ENCODE peak calls at places on chromosome 11, in eight cellular contexts. One of them, this sample, is unnamed.

GRCh38 chr11:127195791-127196190 is 195.2 kb upstream of the KIRREL3 start:
- DNase-seq in esophagus squamous epithelium: no peak
- DNase-seq in sigmoid colon: no peak
- DNase-seq in heart left ventricle: no peak
- DNase-seq in tibial nerve: no peak
- DNase-seq in transverse colon: no peak
- DNase-seq in A549: no peak
- DNase-seq in body of pancreas: no peak
- DNase-seq in this sample: no peak

GRCh38 chr11:36091256-36091811 is 147.5 kb downstream of the LDLRAD3 start:
- DNase-seq in sigmoid colon: no peak
- DNase-seq in tibial nerve: no peak
- DNase-seq in transverse colon: no peak
- DNase-seq in A549: no peak
- DNase-seq in esophagus squamous epithelium: no peak
- DNase-seq in heart left ventricle: no peak
- DNase-seq in body of pancreas: no peak
- DNase-seq in this sample: no peak

GRCh38 chr11:57321996-57322880 is 2.5 kb downstream of the TNKS1BP1 start:
- DNase-seq in transverse colon: peak
- DNase-seq in tibial nerve: peak
- DNase-seq in heart left ventricle: peak
- DNase-seq in sigmoid colon: peak
- DNase-seq in esophagus squamous epithelium: peak
- DNase-seq in A549: peak
- DNase-seq in body of pancreas: peak
- DNase-seq in this sample: peak

GRCh38 chr11:35136311-35136710 is 2.7 kb upstream of the CD44 start:
- DNase-seq in A549: no peak
- DNase-seq in transverse colon: no peak
- DNase-seq in body of pancreas: no peak
- DNase-seq in heart left ventricle: no peak
- DNase-seq in esophagus squamous epithelium: no peak
- DNase-seq in tibial nerve: no peak
- DNase-seq in sigmoid colon: no peak
- DNase-seq in this sample: no peak

GRCh38 chr11:20611892-20612291 is 12.5 kb downstream of the SLC6A5 start:
- DNase-seq in sigmoid colon: no peak
- DNase-seq in body of pancreas: no peak
- DNase-seq in transverse colon: no peak
- DNase-seq in A549: no peak
- DNase-seq in tibial nerve: no peak
- DNase-seq in esophagus squamous epithelium: no peak
- DNase-seq in heart left ventricle: no peak
- DNase-seq in this sample: no peak

GRCh38 chr11:116963813-116964212 is 126.4 kb upstream of the APOA1 start:
- DNase-seq in transverse colon: no peak
- DNase-seq in tibial nerve: no peak
- DNase-seq in esophagus squamous epithelium: no peak
- DNase-seq in body of pancreas: no peak
- DNase-seq in A549: no peak
- DNase-seq in heart left ventricle: no peak
- DNase-seq in sigmoid colon: no peak
- DNase-seq in this sample: no peak

GRCh38 chr11:80083561-80083960 is 642.7 kb upstream of the TENM4 start:
- DNase-seq in heart left ventricle: no peak
- DNase-seq in transverse colon: peak
- DNase-seq in sigmoid colon: no peak
- DNase-seq in A549: no peak
- DNase-seq in esophagus squamous epithelium: no peak
- DNase-seq in tibial nerve: no peak
- DNase-seq in body of pancreas: no peak
- DNase-seq in this sample: no peak

GRCh38 chr11:31030375-31030774 is 339.2 kb downstream of the DCDC1 start:
- DNase-seq in sigmoid colon: no peak
- DNase-seq in A549: no peak
- DNase-seq in body of pancreas: no peak
- DNase-seq in transverse colon: no peak
- DNase-seq in tibial nerve: no peak
- DNase-seq in heart left ventricle: no peak
- DNase-seq in esophagus squamous epithelium: no peak
- DNase-seq in this sample: no peak

GRCh38 chr11:34145847-34146381 is 40.5 kb downstream of the NAT10 start:
- DNase-seq in A549: no peak
- DNase-seq in tibial nerve: no peak
- DNase-seq in heart left ventricle: no peak
- DNase-seq in esophagus squamous epithelium: no peak
- DNase-seq in sigmoid colon: no peak
- DNase-seq in body of pancreas: no peak
- DNase-seq in transverse colon: no peak
- DNase-seq in this sample: no peak

GRCh38 chr11:48047616-48048015 is 67.3 kb downstream of the PTPRJ start:
- DNase-seq in esophagus squamous epithelium: no peak
- DNase-seq in tibial nerve: no peak
- DNase-seq in sigmoid colon: no peak
- DNase-seq in A549: no peak
- DNase-seq in heart left ventricle: no peak
- DNase-seq in body of pancreas: no peak
- DNase-seq in transverse colon: no peak
- DNase-seq in this sample: no peak

GRCh38 chr11:69173326-69173725 is 17.6 kb downstream of the SMIM38 start:
- DNase-seq in transverse colon: no peak
- DNase-seq in body of pancreas: no peak
- DNase-seq in tibial nerve: no peak
- DNase-seq in esophagus squamous epithelium: no peak
- DNase-seq in heart left ventricle: no peak
- DNase-seq in sigmoid colon: no peak
- DNase-seq in A549: no peak
- DNase-seq in this sample: no peak

GRCh38 chr11:125082611-125083311 is 19.7 kb downstream of the SLC37A2 start:
- DNase-seq in sigmoid colon: no peak
- DNase-seq in heart left ventricle: no peak
- DNase-seq in transverse colon: no peak
- DNase-seq in tibial nerve: no peak
- DNase-seq in esophagus squamous epithelium: no peak
- DNase-seq in A549: no peak
- DNase-seq in body of pancreas: no peak
- DNase-seq in this sample: peak

GRCh38 chr11:15764948-15765347 is 591.4 kb downstream of the SOX6 start:
- DNase-seq in esophagus squamous epithelium: no peak
- DNase-seq in A549: no peak
- DNase-seq in sigmoid colon: no peak
- DNase-seq in body of pancreas: no peak
- DNase-seq in tibial nerve: no peak
- DNase-seq in transverse colon: peak
- DNase-seq in heart left ventricle: no peak
- DNase-seq in this sample: no peak
- H3K27ac ChIP-seq in esophagus squamous epithelium: no peak
- H3K27ac ChIP-seq in A549: no peak
- H3K27ac ChIP-seq in sigmoid colon: no peak
- H3K27ac ChIP-seq in body of pancreas: peak
- H3K27ac ChIP-seq in tibial nerve: no peak
- H3K27ac ChIP-seq in transverse colon: peak
- H3K27ac ChIP-seq in heart left ventricle: no peak
- H3K27ac ChIP-seq in this sample: no peak

GRCh38 chr11:16373768-16374167 is 17.4 kb upstream of the SOX6 start:
- DNase-seq in tibial nerve: no peak
- DNase-seq in heart left ventricle: no peak
- DNase-seq in A549: no peak
- DNase-seq in transverse colon: no peak
- DNase-seq in sigmoid colon: no peak
- DNase-seq in esophagus squamous epithelium: no peak
- DNase-seq in body of pancreas: no peak
- DNase-seq in this sample: no peak
- TF ChIP-seq POLR2A in tibial nerve: no peak
- TF ChIP-seq POLR2A in heart left ventricle: no peak
- TF ChIP-seq POLR2A in A549: no peak
- TF ChIP-seq POLR2A in transverse colon: no peak
- TF ChIP-seq POLR2A in sigmoid colon: no peak
- TF ChIP-seq POLR2A in esophagus squamous epithelium: no peak
- TF ChIP-seq POLR2A in body of pancreas: no peak
- TF ChIP-seq POLR2A in this sample: no peak

GRCh38 chr11:8870461-8871282 is 40.3 kb upstream of the AKIP1 start:
- DNase-seq in sigmoid colon: peak
- DNase-seq in A549: peak
- DNase-seq in tibial nerve: peak
- DNase-seq in heart left ventricle: peak
- DNase-seq in transverse colon: peak
- DNase-seq in esophagus squamous epithelium: no peak
- DNase-seq in body of pancreas: peak
- DNase-seq in this sample: no peak
- H3K4me3 ChIP-seq in sigmoid colon: peak
- H3K4me3 ChIP-seq in A549: peak
- H3K4me3 ChIP-seq in tibial nerve: peak
- H3K4me3 ChIP-seq in heart left ventricle: peak
- H3K4me3 ChIP-seq in transverse colon: peak
- H3K4me3 ChIP-seq in esophagus squamous epithelium: peak
- H3K4me3 ChIP-seq in body of pancreas: peak
- H3K4me3 ChIP-seq in this sample: peak

DNA sequence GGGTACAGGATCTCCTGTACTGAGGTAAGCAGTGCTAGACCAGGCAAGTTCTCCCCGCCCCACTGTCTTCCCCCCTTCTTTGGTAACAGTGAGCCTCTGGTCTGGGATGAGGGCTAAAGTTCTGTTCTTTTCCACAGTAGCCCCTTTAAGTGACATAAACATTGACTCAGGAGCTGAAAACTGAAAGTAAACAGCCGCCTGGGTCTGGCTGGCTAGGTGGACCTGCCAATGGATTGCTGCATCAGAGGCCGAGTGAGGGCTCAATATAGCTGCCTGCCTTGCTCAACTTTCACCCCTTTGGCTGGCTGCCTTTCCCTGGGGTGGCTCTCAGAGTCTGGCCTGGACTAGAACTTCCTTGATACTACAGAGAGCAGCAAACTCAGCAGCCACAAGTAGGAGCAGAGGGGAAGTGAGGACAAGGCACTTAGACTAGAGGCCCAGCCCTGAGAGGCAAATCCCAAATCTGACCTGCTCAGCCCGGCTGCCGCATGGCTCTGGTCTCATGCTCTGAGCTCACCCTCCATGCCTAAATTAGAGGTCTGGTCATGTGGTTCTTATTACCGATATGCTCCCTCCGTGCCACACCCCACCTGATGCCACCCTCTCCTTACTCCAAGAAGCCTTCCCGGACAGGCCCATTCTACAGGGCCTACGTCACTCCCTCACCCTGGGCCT is 9.6 kb upstream of the UCP3 start:
- DNase-seq in heart left ventricle: peak
- DNase-seq in sigmoid colon: peak
- DNase-seq in tibial nerve: peak
- DNase-seq in esophagus squamous epithelium: no peak
- DNase-seq in A549: no peak
- DNase-seq in transverse colon: peak
- DNase-seq in body of pancreas: peak
- DNase-seq in this sample: no peak
- H3K27ac ChIP-seq in heart left ventricle: peak
- H3K27ac ChIP-seq in sigmoid colon: peak
- H3K27ac ChIP-seq in tibial nerve: peak
- H3K27ac ChIP-seq in esophagus squamous epithelium: peak
- H3K27ac ChIP-seq in A549: peak
- H3K27ac ChIP-seq in transverse colon: peak
- H3K27ac ChIP-seq in body of pancreas: peak
- H3K27ac ChIP-seq in this sample: peak

GRCh38 chr11:64204464-64204989 is 2.0 kb upstream of the FERMT3 start:
- DNase-seq in sigmoid colon: peak
- DNase-seq in esophagus squamous epithelium: no peak
- DNase-seq in transverse colon: peak
- DNase-seq in A549: peak
- DNase-seq in body of pancreas: peak
- DNase-seq in tibial nerve: peak
- DNase-seq in heart left ventricle: peak
- DNase-seq in this sample: no peak
- TF ChIP-seq POLR2A in sigmoid colon: no peak
- TF ChIP-seq POLR2A in esophagus squamous epithelium: no peak
- TF ChIP-seq POLR2A in transverse colon: no peak
- TF ChIP-seq POLR2A in A549: no peak
- TF ChIP-seq POLR2A in body of pancreas: no peak
- TF ChIP-seq POLR2A in tibial nerve: no peak
- TF ChIP-seq POLR2A in heart left ventricle: no peak
- TF ChIP-seq POLR2A in this sample: no peak

GRCh38 chr11:61969391-61969758 is 1.9 kb upstream of the FTH1 start:
- DNase-seq in sigmoid colon: no peak
- DNase-seq in heart left ventricle: no peak
- DNase-seq in A549: no peak
- DNase-seq in transverse colon: no peak
- DNase-seq in body of pancreas: no peak
- DNase-seq in esophagus squamous epithelium: no peak
- DNase-seq in tibial nerve: no peak
- DNase-seq in this sample: no peak
- H3K4me3 ChIP-seq in sigmoid colon: no peak
- H3K4me3 ChIP-seq in heart left ventricle: no peak
- H3K4me3 ChIP-seq in A549: no peak
- H3K4me3 ChIP-seq in transverse colon: peak
- H3K4me3 ChIP-seq in body of pancreas: no peak
- H3K4me3 ChIP-seq in esophagus squamous epithelium: peak
- H3K4me3 ChIP-seq in tibial nerve: no peak
- H3K4me3 ChIP-seq in this sample: no peak

GRCh38 chr11:4607111-4607510 is 920 bp downstream of the TRIM68 start:
- DNase-seq in A549: no peak
- DNase-seq in transverse colon: no peak
- DNase-seq in sigmoid colon: no peak
- DNase-seq in heart left ventricle: no peak
- DNase-seq in tibial nerve: no peak
- DNase-seq in esophagus squamous epithelium: no peak
- DNase-seq in body of pancreas: no peak
- DNase-seq in this sample: no peak
- H3K27ac ChIP-seq in A549: peak
- H3K27ac ChIP-seq in transverse colon: peak
- H3K27ac ChIP-seq in sigmoid colon: peak
- H3K27ac ChIP-seq in heart left ventricle: peak
- H3K27ac ChIP-seq in tibial nerve: peak
- H3K27ac ChIP-seq in esophagus squamous epithelium: no peak
- H3K27ac ChIP-seq in body of pancreas: peak
- H3K27ac ChIP-seq in this sample: peak

DNA sequence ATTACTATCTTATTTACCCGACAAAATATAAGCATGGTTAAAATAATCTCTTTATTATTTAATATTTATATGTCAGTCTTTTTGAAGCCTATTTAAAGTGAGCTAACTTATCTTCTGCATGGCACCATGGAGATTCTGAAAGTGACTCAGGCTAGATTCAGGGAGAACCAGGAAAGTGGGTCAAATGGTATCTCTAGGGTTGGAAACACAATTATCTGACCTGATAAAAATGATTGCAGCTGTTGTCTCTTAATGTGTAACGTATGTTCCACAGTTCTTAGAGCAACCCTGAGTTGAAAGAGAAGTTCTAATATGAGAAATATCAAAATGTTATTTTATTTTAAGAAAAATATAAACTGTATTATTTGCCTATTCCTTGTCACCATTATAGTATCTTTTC is 143.1 kb upstream of the CARD18 start:
- DNase-seq in body of pancreas: no peak
- DNase-seq in transverse colon: no peak
- DNase-seq in A549: no peak
- DNase-seq in heart left ventricle: no peak
- DNase-seq in tibial nerve: no peak
- DNase-seq in esophagus squamous epithelium: no peak
- DNase-seq in sigmoid colon: no peak
- DNase-seq in this sample: no peak
- TF ChIP-seq POLR2A in body of pancreas: no peak
- TF ChIP-seq POLR2A in transverse colon: no peak
- TF ChIP-seq POLR2A in A549: no peak
- TF ChIP-seq POLR2A in heart left ventricle: no peak
- TF ChIP-seq POLR2A in tibial nerve: no peak
- TF ChIP-seq POLR2A in esophagus squamous epithelium: no peak
- TF ChIP-seq POLR2A in sigmoid colon: no peak
- TF ChIP-seq POLR2A in this sample: no peak

GRCh38 chr11:62925308-62925707 is 4.1 kb upstream of the CHRM1 start:
- DNase-seq in transverse colon: no peak
- DNase-seq in heart left ventricle: no peak
- DNase-seq in body of pancreas: no peak
- DNase-seq in esophagus squamous epithelium: no peak
- DNase-seq in sigmoid colon: no peak
- DNase-seq in tibial nerve: no peak
- DNase-seq in A549: no peak
- DNase-seq in this sample: no peak
- H3K4me3 ChIP-seq in transverse colon: no peak
- H3K4me3 ChIP-seq in heart left ventricle: no peak
- H3K4me3 ChIP-seq in body of pancreas: no peak
- H3K4me3 ChIP-seq in esophagus squamous epithelium: peak
- H3K4me3 ChIP-seq in sigmoid colon: no peak
- H3K4me3 ChIP-seq in tibial nerve: no peak
- H3K4me3 ChIP-seq in A549: no peak
- H3K4me3 ChIP-seq in this sample: no peak

This sample was measured in vagina.